ENCODE peak calls at places on chromosomes 12 and 14, in four cellular contexts. F, R, Z and L are unnamed samples.

GRCh38 chr12:105477873-105478272 is 147.4 kb downstream of the C12orf75 start:
- DNase-seq in Z (no peak), F (no peak), R (no peak), L (no peak)

GRCh38 chr12:64694130-64695078 is 64.8 kb downstream of the GNS start:
- DNase-seq in R (no peak), F (no peak), Z (no peak), L (no peak)

GRCh38 chr14:81449114-81449513 is 49.0 kb upstream of the STON2 start:
- DNase-seq in R (no peak), F (no peak), Z (no peak), L (no peak)

GRCh38 chr14:92645841-92646478 is 102.5 kb downstream of the LGMN start:
- DNase-seq in R (no peak), F (no peak), Z (no peak), L (no peak)

GRCh38 chr12:44405267-44405666 is 470.8 kb downstream of the NELL2 start:
- DNase-seq in Z (peak; percentile 57), F (no peak), R (no peak), L (no peak)

GRCh38 chr14:92353447-92353846 is 30.5 kb downstream of the SLC24A4 start:
- DNase-seq in F (no peak), R (no peak), Z (no peak), L (no peak)

GRCh38 chr14:94681300-94682060 is 69.3 kb downstream of the SERPINA3 start:
- DNase-seq in Z (peak; percentile 75), R (no peak), F (peak; percentile 4), L (no peak)

GRCh38 chr12:123912415-123913385 is 59.9 kb downstream of the CCDC92 start:
- DNase-seq in Z (no peak), F (no peak), R (peak; percentile 4), L (no peak)

GRCh38 chr12:88247241-88247643 is 105.1 kb downstream of the TMTC3 start:
- DNase-seq in R (no peak), Z (no peak), F (no peak), L (no peak)

GRCh38 chr12:124398578-124399227 is 103.8 kb downstream of the RFLNA start:
- DNase-seq in F (no peak), Z (no peak), R (no peak), L (no peak)

GRCh38 chr14:90378249-90378648 is 18.6 kb upstream of the CALM1 start:
- DNase-seq in F (no peak), R (no peak), Z (no peak), L (no peak)

GRCh38 chr12:80636832-80637231 is 70.6 kb upstream of the MYF6 start:
- DNase-seq in F (no peak), R (no peak), Z (no peak), L (no peak)

GRCh38 chr14:32621585-32621984 is 292.5 kb downstream of the AKAP6 start:
- DNase-seq in R (no peak), Z (no peak), F (no peak), L (no peak)

GRCh38 chr12:87348071-87348470 is 681.1 kb downstream of the C12orf50 start:
- DNase-seq in R (no peak), F (no peak), Z (no peak), L (no peak)

GRCh38 chr12:75130811-75131210 is 78.8 kb downstream of the KCNC2 start:
- DNase-seq in R (no peak), Z (no peak), F (no peak), L (no peak)

GRCh38 chr12:13163868-13164267 is 32.7 kb upstream of the EMP1 start:
- DNase-seq in F (no peak), Z (no peak), R (no peak), L (no peak)

GRCh38 chr14:68897559-68898160 is 81.4 kb downstream of the ACTN1 start:
- DNase-seq in Z (no peak), R (no peak), F (no peak), L (no peak)

GRCh38 chr14:52266179-52266578 is 1.3 kb upstream of the PTGDR start:
- DNase-seq in R (no peak), F (no peak), Z (no peak), L (no peak)

GRCh38 chr12:49261726-49262125 is 3.2 kb upstream of the TUBA1C start:
- DNase-seq in F (no peak), R (no peak), Z (no peak), L (no peak)

GRCh38 chr12:113940357-113940756 is 25.8 kb downstream of the RBM19 start:
- DNase-seq in F (no peak), R (no peak), Z (no peak), L (no peak)

GRCh38 chr14:25400607-25401206 is 350.8 kb upstream of the STXBP6 start:
- DNase-seq in Z (no peak), R (no peak), F (peak; percentile 50), L (no peak)

GRCh38 chr12:5222011-5222461 is 178.4 kb downstream of the KCNA5 start:
- DNase-seq in Z (peak; percentile 73), R (no peak), F (no peak), L (no peak)

GRCh38 chr14:95993768-95994592 is 45.2 kb upstream of the C14orf132 start:
- DNase-seq in R (peak; percentile 41), Z (peak; percentile 56), F (peak; percentile 48), L (no peak)